ENCODE peak calls at places on chromosomes 3 and 15, in five cellular contexts. One of them, this sample, is unnamed.

GRCh38 chr15:32979710-32980109 is 214.8 kb downstream of the FMN1 start:
- DNase-seq in neural crest cell: no peak
- DNase-seq in pancreas: no peak
- DNase-seq in PC-3: peak
- DNase-seq in PC-9: no peak
- DNase-seq in this sample: no peak

GRCh38 chr3:124812291-124813265 is 74.6 kb downstream of the ITGB5 start:
- DNase-seq in neural crest cell: no peak
- DNase-seq in pancreas: no peak
- DNase-seq in PC-3: peak
- DNase-seq in PC-9: peak
- DNase-seq in this sample: peak

GRCh38 chr3:165233521-165234195 is 37.5 kb upstream of the SLITRK3 start:
- DNase-seq in neural crest cell: no peak
- DNase-seq in pancreas: no peak
- DNase-seq in PC-3: peak
- DNase-seq in PC-9: no peak
- DNase-seq in this sample: no peak

GRCh38 chr3:138914870-138915502 is 32.0 kb downstream of the FOXL2 start:
- DNase-seq in neural crest cell: no peak
- DNase-seq in pancreas: no peak
- DNase-seq in PC-3: peak
- DNase-seq in PC-9: peak
- DNase-seq in this sample: no peak

GRCh38 chr15:39741258-39741657 is 41.4 kb downstream of the FSIP1 start:
- DNase-seq in neural crest cell: no peak
- DNase-seq in pancreas: no peak
- DNase-seq in PC-3: no peak
- DNase-seq in PC-9: no peak
- DNase-seq in this sample: no peak

GRCh38 chr3:59563966-59564365 is 514.1 kb upstream of the CFAP20DC start:
- DNase-seq in neural crest cell: no peak
- DNase-seq in pancreas: no peak
- DNase-seq in PC-3: no peak
- DNase-seq in PC-9: no peak
- DNase-seq in this sample: no peak

GRCh38 chr15:100721758-100722550 is 119.6 kb downstream of the ASB7 start:
- DNase-seq in neural crest cell: no peak
- DNase-seq in pancreas: no peak
- DNase-seq in PC-3: peak
- DNase-seq in PC-9: peak
- DNase-seq in this sample: peak

GRCh38 chr15:29289179-29289578 is 19.6 kb upstream of the NSMCE3 start:
- DNase-seq in neural crest cell: no peak
- DNase-seq in pancreas: no peak
- DNase-seq in PC-3: peak
- DNase-seq in PC-9: no peak
- DNase-seq in this sample: no peak

GRCh38 chr15:56040081-56041035 is 46.9 kb upstream of the NEDD4 start:
- DNase-seq in neural crest cell: no peak
- DNase-seq in pancreas: no peak
- DNase-seq in PC-3: peak
- DNase-seq in PC-9: peak
- DNase-seq in this sample: peak

GRCh38 chr3:126083511-126083912 is 412 bp downstream of the SLC41A3 start:
- DNase-seq in neural crest cell: peak
- DNase-seq in pancreas: peak
- DNase-seq in PC-3: peak
- DNase-seq in PC-9: no peak
- DNase-seq in this sample: peak

GRCh38 chr3:126080970-126081369 is 3.0 kb downstream of the SLC41A3 start:
- DNase-seq in neural crest cell: no peak
- DNase-seq in pancreas: no peak
- DNase-seq in PC-3: no peak
- DNase-seq in PC-9: no peak
- DNase-seq in this sample: no peak

GRCh38 chr3:126083138-126083445 is 832 bp downstream of the SLC41A3 start:
- DNase-seq in neural crest cell: no peak
- DNase-seq in pancreas: no peak
- DNase-seq in PC-3: no peak
- DNase-seq in PC-9: no peak
- DNase-seq in this sample: no peak

GRCh38 chr3:126082334-126083137 is 1.4 kb downstream of the SLC41A3 start:
- DNase-seq in neural crest cell: no peak
- DNase-seq in pancreas: peak
- DNase-seq in PC-3: no peak
- DNase-seq in PC-9: no peak
- DNase-seq in this sample: no peak

GRCh38 chr3:126081618-126082333 is 2.1 kb downstream of the SLC41A3 start:
- DNase-seq in neural crest cell: no peak
- DNase-seq in pancreas: peak
- DNase-seq in PC-3: peak
- DNase-seq in PC-9: peak
- DNase-seq in this sample: peak
- TF ChIP-seq CTCF in neural crest cell: peak
- TF ChIP-seq CTCF in pancreas: no peak
- TF ChIP-seq CTCF in PC-3: peak
- TF ChIP-seq CTCF in PC-9: peak
- TF ChIP-seq CTCF in this sample: peak

GRCh38 chr15:47715402-47715801 is 1.9 kb upstream of the SEMA6D start:
- DNase-seq in neural crest cell: no peak
- DNase-seq in pancreas: no peak
- DNase-seq in PC-3: no peak
- DNase-seq in PC-9: no peak
- DNase-seq in this sample: no peak

GRCh38 chr15:47718474-47719440 is 1.5 kb downstream of the SEMA6D start:
- DNase-seq in neural crest cell: no peak
- DNase-seq in pancreas: no peak
- DNase-seq in PC-3: peak
- DNase-seq in PC-9: no peak
- DNase-seq in this sample: no peak

GRCh38 chr15:47719730-47720129 is 2.4 kb downstream of the SEMA6D start:
- DNase-seq in neural crest cell: no peak
- DNase-seq in pancreas: no peak
- DNase-seq in PC-3: peak
- DNase-seq in PC-9: no peak
- DNase-seq in this sample: no peak

GRCh38 chr15:47715856-47716445 is 1.4 kb upstream of the SEMA6D start:
- DNase-seq in neural crest cell: no peak
- DNase-seq in pancreas: no peak
- DNase-seq in PC-3: no peak
- DNase-seq in PC-9: no peak
- DNase-seq in this sample: no peak

GRCh38 chr15:47717036-47717611 is at the start of gene SEMA6D:
- DNase-seq in neural crest cell: peak
- DNase-seq in pancreas: peak
- DNase-seq in PC-3: peak
- DNase-seq in PC-9: no peak
- DNase-seq in this sample: peak
- TF ChIP-seq CTCF in neural crest cell: peak
- TF ChIP-seq CTCF in pancreas: no peak
- TF ChIP-seq CTCF in PC-3: peak
- TF ChIP-seq CTCF in PC-9: no peak
- TF ChIP-seq CTCF in this sample: no peak

GRCh38 chr15:67981118-67981685 is 72.9 kb upstream of the PIAS1 start:
- DNase-seq in neural crest cell: no peak
- DNase-seq in pancreas: no peak
- DNase-seq in PC-3: no peak
- DNase-seq in PC-9: no peak
- DNase-seq in this sample: no peak

GRCh38 chr15:67973846-67974245 is 80.3 kb upstream of the PIAS1 start:
- DNase-seq in neural crest cell: no peak
- DNase-seq in pancreas: no peak
- DNase-seq in PC-3: no peak
- DNase-seq in PC-9: no peak
- DNase-seq in this sample: no peak

GRCh38 chr15:67979281-67979680 is 74.8 kb upstream of the PIAS1 start:
- DNase-seq in neural crest cell: no peak
- DNase-seq in pancreas: no peak
- DNase-seq in PC-3: no peak
- DNase-seq in PC-9: no peak
- DNase-seq in this sample: no peak

GRCh38 chr15:67980171-67980570 is 73.9 kb upstream of the PIAS1 start:
- DNase-seq in neural crest cell: no peak
- DNase-seq in pancreas: no peak
- DNase-seq in PC-3: no peak
- DNase-seq in PC-9: no peak
- DNase-seq in this sample: no peak

GRCh38 chr15:67977690-67978089 is 76.4 kb upstream of the PIAS1 start:
- DNase-seq in neural crest cell: no peak
- DNase-seq in pancreas: no peak
- DNase-seq in PC-3: no peak
- DNase-seq in PC-9: no peak
- DNase-seq in this sample: no peak
- TF ChIP-seq CTCF in neural crest cell: no peak
- TF ChIP-seq CTCF in pancreas: no peak
- TF ChIP-seq CTCF in PC-3: no peak
- TF ChIP-seq CTCF in PC-9: no peak
- TF ChIP-seq CTCF in this sample: no peak

DNA sequence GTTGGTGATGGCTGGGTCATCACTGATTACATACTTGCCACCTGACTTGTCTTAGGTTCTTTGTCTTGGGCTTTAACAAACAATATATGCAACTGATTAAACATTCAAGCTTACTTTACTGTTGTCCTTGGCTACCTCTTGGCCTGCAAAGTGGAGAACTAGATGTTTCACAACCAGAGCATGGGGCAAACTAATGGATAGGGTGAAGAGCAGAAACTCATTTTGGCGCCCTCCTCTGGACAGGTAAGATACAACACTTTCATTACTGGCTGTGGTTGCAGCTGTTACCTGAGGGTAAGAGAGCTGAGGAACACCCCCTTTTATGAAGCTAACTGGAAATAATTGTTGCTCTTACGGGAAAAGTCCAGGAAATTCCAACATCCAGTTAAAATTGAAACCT is 262.1 kb downstream of the NAALADL2 start:
- DNase-seq in neural crest cell: no peak
- DNase-seq in pancreas: no peak
- DNase-seq in PC-3: peak
- DNase-seq in PC-9: no peak
- DNase-seq in this sample: peak
- TF ChIP-seq CTCF in neural crest cell: peak
- TF ChIP-seq CTCF in pancreas: no peak
- TF ChIP-seq CTCF in PC-3: peak
- TF ChIP-seq CTCF in PC-9: peak
- TF ChIP-seq CTCF in this sample: peak

DNA sequence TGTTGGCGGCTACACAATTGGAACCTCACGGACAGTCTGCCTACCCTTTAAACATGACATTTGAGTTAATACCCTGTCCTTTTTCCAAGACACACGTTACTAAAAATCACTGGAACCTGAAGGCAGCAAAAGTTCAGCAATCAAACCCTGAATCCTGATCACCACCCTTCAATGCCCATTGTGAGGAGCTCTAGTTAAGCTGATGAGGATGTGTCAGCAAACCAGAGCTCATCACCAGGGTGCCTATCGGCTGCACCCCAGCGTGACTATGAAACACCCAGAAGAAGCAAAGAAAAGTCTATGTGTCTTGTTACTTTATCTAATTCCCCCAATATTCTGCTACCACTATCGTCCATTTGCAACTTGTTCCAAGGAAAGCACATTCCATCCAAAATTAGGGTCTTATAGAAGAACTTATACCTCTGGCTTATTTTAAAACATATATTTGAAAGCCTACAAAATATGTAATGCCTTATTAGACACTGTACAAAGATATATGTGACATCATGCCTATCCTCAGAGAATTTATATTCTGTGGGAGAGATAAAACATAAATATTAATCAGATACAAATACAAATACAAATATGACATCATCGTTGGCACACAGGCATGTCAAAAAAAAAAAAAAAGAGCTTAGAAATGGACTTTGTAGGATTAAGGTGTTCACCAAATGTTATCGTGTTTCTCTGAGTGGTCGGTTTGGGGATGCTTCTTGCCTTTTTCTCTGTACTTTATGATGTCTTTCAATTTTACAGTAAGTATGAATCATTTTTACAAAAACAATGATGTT is 219.7 kb upstream of the SETMAR start:
- DNase-seq in neural crest cell: no peak
- DNase-seq in pancreas: no peak
- DNase-seq in PC-3: no peak
- DNase-seq in PC-9: no peak
- DNase-seq in this sample: no peak
- TF ChIP-seq CTCF in neural crest cell: no peak
- TF ChIP-seq CTCF in pancreas: no peak
- TF ChIP-seq CTCF in PC-3: no peak
- TF ChIP-seq CTCF in PC-9: no peak
- TF ChIP-seq CTCF in this sample: no peak

GRCh38 chr3:86563358-86563970 is 427.5 kb downstream of the VGLL3 start:
- DNase-seq in neural crest cell: no peak
- DNase-seq in pancreas: no peak
- DNase-seq in PC-3: peak
- DNase-seq in PC-9: no peak
- DNase-seq in this sample: no peak
- TF ChIP-seq CTCF in neural crest cell: peak
- TF ChIP-seq CTCF in pancreas: peak
- TF ChIP-seq CTCF in PC-3: peak
- TF ChIP-seq CTCF in PC-9: peak
- TF ChIP-seq CTCF in this sample: peak

DNA sequence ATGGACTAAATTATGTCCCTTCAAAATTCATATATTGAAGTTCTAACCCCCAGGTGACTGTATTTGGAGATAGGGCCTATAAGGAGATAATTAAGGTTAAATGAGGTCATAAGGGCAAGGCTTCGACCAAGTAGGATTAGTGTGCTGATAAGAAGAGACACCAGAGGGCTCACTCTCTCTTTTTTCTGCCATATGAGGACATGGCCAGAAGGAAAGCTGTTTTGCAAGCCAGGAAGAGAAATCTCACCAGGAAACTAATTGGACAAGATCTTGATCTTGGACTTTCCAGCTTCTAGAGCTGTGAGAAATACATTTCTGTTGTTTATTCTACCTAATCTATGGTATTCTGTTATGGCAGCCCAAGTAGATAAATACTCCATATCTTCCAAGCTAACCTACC is 503.6 kb upstream of the NAALADL2 start:
- DNase-seq in neural crest cell: no peak
- DNase-seq in pancreas: no peak
- DNase-seq in PC-3: peak
- DNase-seq in PC-9: peak
- DNase-seq in this sample: peak
- TF ChIP-seq CTCF in neural crest cell: peak
- TF ChIP-seq CTCF in pancreas: no peak
- TF ChIP-seq CTCF in PC-3: peak
- TF ChIP-seq CTCF in PC-9: peak
- TF ChIP-seq CTCF in this sample: peak

DNA sequence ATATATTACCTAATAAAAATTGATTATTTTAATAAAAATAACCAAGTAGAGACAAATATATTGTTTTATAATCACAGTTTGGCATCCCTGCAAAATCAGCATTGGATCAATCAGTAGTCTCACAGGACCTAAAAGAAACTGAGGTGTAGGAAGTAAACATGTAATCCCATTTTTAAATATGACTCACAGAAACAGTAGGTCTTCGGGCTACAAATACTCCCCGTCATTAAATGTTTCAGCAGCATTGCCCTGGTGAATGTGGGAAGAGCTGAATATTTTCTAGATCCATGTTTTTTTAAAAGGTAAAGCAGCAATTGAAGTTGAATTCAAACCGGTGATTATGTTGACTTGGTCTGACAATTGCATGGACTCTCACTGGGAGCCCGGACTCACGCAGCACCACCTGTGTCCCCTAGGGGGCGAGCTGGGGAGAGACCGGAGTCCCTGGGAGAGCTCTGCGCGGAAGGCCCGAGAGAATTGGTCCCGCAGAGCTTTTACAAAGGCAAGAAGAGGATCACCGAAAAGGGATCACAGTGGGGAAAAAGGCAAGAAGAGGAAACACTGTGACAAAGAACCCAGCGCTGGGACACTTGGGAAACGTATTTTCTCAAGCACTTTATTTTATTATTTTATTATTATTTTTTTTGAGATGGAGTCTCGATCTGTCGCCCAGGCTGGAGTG is 17.2 kb upstream of the USP3 start:
- DNase-seq in neural crest cell: peak
- DNase-seq in pancreas: peak
- DNase-seq in PC-3: peak
- DNase-seq in PC-9: peak
- DNase-seq in this sample: peak
- TF ChIP-seq CTCF in neural crest cell: peak
- TF ChIP-seq CTCF in pancreas: peak
- TF ChIP-seq CTCF in PC-3: peak
- TF ChIP-seq CTCF in PC-9: peak
- TF ChIP-seq CTCF in this sample: peak